ENCODE peak calls at places on chromosomes 2 and 18, in four cellular contexts. H is transverse colon, S is upper lobe of left lung, Y is SK-N-SH. N is an unnamed sample.
A peak's percentile ranks its signal among the peaks of the same experiment; 100 is the strongest.

GRCh38 chr18:74233933-74234325 is 57.8 kb downstream of the CYB5A start:
- DNase-seq in H (no peak), S (no peak), Y (no peak), N (no peak)

GRCh38 chr18:48844271-48844670 is 106.5 kb downstream of the SMAD7 start:
- DNase-seq in H (no peak), S (no peak), Y (no peak), N (peak; percentile 53)

GRCh38 chr2:129893244-129893643 is 86.2 kb upstream of the RAB6C start:
- DNase-seq in H (no peak), S (no peak), Y (no peak), N (no peak)

GRCh38 chr2:3309496-3310355 is 67.9 kb downstream of the EIPR1 start:
- DNase-seq in H (no peak), S (no peak), Y (no peak), N (no peak)

GRCh38 chr2:174335605-174336402 is 1.1 kb downstream of the SP9 start:
- DNase-seq in H (no peak), S (peak; percentile 84), Y (peak; percentile 72), N (peak; percentile 69)

GRCh38 chr18:34754300-34754699 is 44.2 kb downstream of the DTNA start:
- DNase-seq in H (no peak), S (no peak), Y (no peak), N (no peak)

GRCh38 chr2:142880275-142880674 is 2.8 kb downstream of the KYNU start:
- DNase-seq in H (no peak), S (no peak), Y (no peak), N (no peak)

GRCh38 chr2:101440127-101440738 is 34.7 kb downstream of the RFX8 start:
- DNase-seq in H (no peak), S (no peak), Y (peak; percentile 56), N (no peak)

GRCh38 chr18:3725100-3725499 is 275.1 kb downstream of the TGIF1 start:
- DNase-seq in H (no peak), S (no peak), Y (no peak), N (no peak)

GRCh38 chr18:24185805-24186204 is 46.9 kb downstream of the CABYR start:
- DNase-seq in H (no peak), S (no peak), Y (no peak), N (no peak)

GRCh38 chr2:239155806-239156480 is 244.9 kb downstream of the HDAC4 start:
- DNase-seq in H (no peak), S (no peak), Y (no peak), N (peak; percentile 29)

GRCh38 chr2:234446404-234447076 is 50.3 kb downstream of the ARL4C start:
- DNase-seq in H (peak; percentile 71), S (peak; percentile 50), Y (no peak), N (peak; percentile 77)

GRCh38 chr18:21300616-21301200 is 58.7 kb downstream of the GREB1L start:
- DNase-seq in H (no peak), S (no peak), Y (no peak), N (no peak)

GRCh38 chr2:200405599-200406298 is 99.3 kb downstream of the SPATS2L start:
- DNase-seq in H (peak; percentile 21), S (no peak), Y (no peak), N (no peak)

GRCh38 chr2:32768387-32769174 is 140.7 kb downstream of the TTC27 start:
- DNase-seq in H (no peak), S (no peak), Y (no peak), N (no peak)
- TF ChIP-seq EP300 in H (no peak), S (no peak), Y (no peak), N (no peak)

GRCh38 chr2:85755122-85756027 is 1.6 kb downstream of the ATOH8 start:
- DNase-seq in H (no peak), S (no peak), Y (no peak), N (no peak)

GRCh38 chr2:85757860-85758259 is 4.1 kb downstream of the ATOH8 start:
- DNase-seq in H (no peak), S (no peak), Y (no peak), N (no peak)

GRCh38 chr2:85756822-85757435 is 3.1 kb downstream of the ATOH8 start:
- DNase-seq in H (peak; percentile 38), S (no peak), Y (no peak), N (no peak)

GRCh38 chr2:85754313-85755095 is 713 bp downstream of the ATOH8 start:
- DNase-seq in H (peak; percentile 32), S (peak; percentile 92), Y (peak; percentile 77), N (no peak)

DNA sequence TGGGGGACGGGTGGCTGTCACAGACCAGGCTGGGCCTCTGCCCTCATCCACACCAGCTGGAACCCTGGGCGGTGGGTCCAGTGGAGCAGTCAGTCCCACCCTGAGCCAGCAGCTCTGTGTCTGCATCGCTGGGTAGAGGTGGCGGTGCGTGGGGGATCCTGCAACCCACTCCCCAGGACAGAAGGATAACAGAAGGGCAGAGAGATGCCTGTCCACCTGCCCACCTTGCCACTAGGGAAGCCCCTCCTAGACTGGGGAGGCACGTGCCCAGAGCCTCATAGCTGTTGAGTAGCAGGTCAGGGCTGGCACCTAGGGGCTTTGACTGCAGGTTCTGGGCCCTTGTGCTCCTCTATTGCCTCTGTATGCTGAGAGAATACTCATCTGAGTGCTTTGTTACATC is 2.4 kb downstream of the ATOH8 start:
- DNase-seq in H (no peak), S (no peak), Y (no peak), N (no peak)
- H3K4me3 ChIP-seq in H (peak overlapping the region; percentile 59), S (peak overlapping the region; percentile 84), Y (peak overlapping the region; percentile 79), N (peak overlapping the region; percentile 59)

DNA sequence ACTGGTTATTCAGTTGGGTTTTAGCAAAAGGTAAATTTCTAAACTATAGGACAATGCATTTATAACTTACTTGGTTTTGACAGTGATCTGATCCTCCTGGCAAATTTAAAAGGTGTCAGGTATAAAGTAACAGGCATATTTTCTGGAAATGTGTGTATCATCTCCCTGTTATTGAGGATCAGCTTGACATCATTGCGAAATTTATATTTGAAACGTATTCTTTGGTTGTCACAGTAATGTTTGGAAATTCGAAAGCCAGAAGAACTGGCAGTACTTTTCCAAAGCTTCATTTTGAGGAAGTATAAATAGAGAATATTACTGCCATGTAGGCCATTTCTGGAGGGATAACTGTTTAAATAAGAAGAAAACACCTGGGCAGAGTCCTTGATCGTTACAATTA is 422.2 kb upstream of the NRXN1 start:
- DNase-seq in H (no peak), S (no peak), Y (no peak), N (no peak)
- TF ChIP-seq EP300 in H (no peak), S (no peak), Y (no peak), N (no peak)

GRCh38 chr2:224257176-224257575 is 144.7 kb downstream of the FAM124B start:
- DNase-seq in H (no peak), S (no peak), Y (no peak), N (no peak)

GRCh38 chr2:224261316-224261715 is 140.6 kb downstream of the FAM124B start:
- DNase-seq in H (no peak), S (no peak), Y (no peak), N (no peak)

GRCh38 chr2:224259831-224260230 is 142.1 kb downstream of the FAM124B start:
- DNase-seq in H (no peak), S (no peak), Y (no peak), N (no peak)

GRCh38 chr2:224263571-224264043 is 138.3 kb downstream of the FAM124B start:
- DNase-seq in H (no peak), S (no peak), Y (no peak), N (no peak)

DNA sequence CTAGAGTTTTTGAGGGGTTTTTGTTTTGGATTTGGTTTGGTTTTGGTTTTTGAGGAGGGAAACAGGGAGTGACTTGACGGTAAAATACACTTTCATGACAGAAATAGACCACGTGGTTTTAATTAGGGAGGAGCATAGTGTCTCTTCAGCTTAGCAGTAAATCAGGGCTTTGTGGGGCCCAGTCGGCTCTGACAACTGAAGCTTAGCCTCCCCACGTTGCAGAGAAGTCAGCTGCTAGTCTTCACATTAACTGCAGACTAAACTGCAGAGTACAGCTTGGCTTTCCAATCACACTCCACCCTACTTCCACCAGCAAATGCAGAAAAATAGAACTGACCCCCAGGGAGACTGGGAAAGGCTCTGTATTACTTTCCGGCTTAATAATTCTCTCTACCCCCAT is 141.3 kb downstream of the FAM124B start:
- DNase-seq in H (no peak), S (no peak), Y (no peak), N (no peak)
- H3K4me3 ChIP-seq in H (no peak overlapping the region), S (no peak overlapping the region), Y (no peak overlapping the region), N (no peak overlapping the region)

GRCh38 chr18:9482790-9483189 is 7.5 kb downstream of the RALBP1 start:
- DNase-seq in H (no peak), S (no peak), Y (peak; percentile 17), N (no peak)
- TF ChIP-seq EP300 in H (no peak), S (no peak), Y (no peak), N (no peak)

N was measured in suprapubic skin.